ENCODE peak calls at places on chromosome 10, in nine cellular contexts. L is progenitor cell of endocrine pancreas; T is RWPE2; Y is breast epithelium; R is brain microvascular endothelial cell; G is stimulated activated CD4-positive, alpha-beta T cell treated with anti-CD3 and anti-CD28 coated beads, Interleukin-4, amount 100 ng/mL, for 48 hours; E is non-pigmented ciliary epithelial cell; K is cardiac fibroblast; Z is lower lobe of right lung. S is an unnamed sample.

GRCh38 chr10:5888843-5889623 is 660 bp downstream of the ANKRD16 start:
- DNase-seq in L (peak), T (no peak), Y (no peak), R (no peak), G (peak), E (no peak), K (no peak), Z (peak), S (peak)

GRCh38 chr10:43076876-43077420 is at the start of gene RET:
- DNase-seq in L (no peak), T (no peak), Y (no peak), R (no peak), G (no peak), E (no peak), K (no peak), Z (no peak), S (no peak)

GRCh38 chr10:67657775-67658174 is 38.2 kb downstream of the CTNNA3 start:
- DNase-seq in L (no peak), T (no peak), Y (no peak), R (no peak), G (no peak), E (no peak), K (no peak), Z (no peak), S (no peak)

GRCh38 chr10:16183989-16184643 is 252.7 kb upstream of the PTER start:
- DNase-seq in L (no peak), T (no peak), Y (no peak), R (no peak), G (no peak), E (no peak), K (no peak), Z (no peak), S (no peak)

GRCh38 chr10:101397140-101397539 is 43.2 kb downstream of the BTRC start:
- DNase-seq in L (no peak), T (no peak), Y (no peak), R (peak), G (no peak), E (peak), K (peak), Z (no peak), S (peak)

GRCh38 chr10:98087309-98087708 is 47.1 kb upstream of the R3HCC1L start:
- DNase-seq in L (no peak), T (no peak), Y (no peak), R (no peak), G (no peak), E (no peak), K (no peak), Z (no peak), S (no peak)

GRCh38 chr10:116278832-116279231 is 5.8 kb upstream of the GFRA1 start:
- DNase-seq in L (no peak), T (no peak), Y (no peak), R (no peak), G (no peak), E (peak), K (no peak), Z (no peak), S (no peak)

GRCh38 chr10:68550747-68551411 is 9.3 kb upstream of the TET1 start:
- DNase-seq in L (peak), T (no peak), Y (no peak), R (peak), G (peak), E (peak), K (peak), Z (no peak), S (peak)

GRCh38 chr10:31709028-31709427 is 219.6 kb downstream of the ARHGAP12 start:
- DNase-seq in L (no peak), T (no peak), Y (no peak), R (no peak), G (no peak), E (no peak), K (peak), Z (no peak), S (peak)

GRCh38 chr10:103706760-103707159 is 148.6 kb downstream of the SH3PXD2A start:
- DNase-seq in L (no peak), T (no peak), Y (no peak), R (no peak), G (no peak), E (no peak), K (no peak), Z (no peak), S (no peak)

GRCh38 chr10:24893127-24893526 is 59.3 kb downstream of the PRTFDC1 start:
- DNase-seq in L (no peak), T (no peak), Y (no peak), R (no peak), G (no peak), E (no peak), K (peak), Z (no peak), S (no peak)

GRCh38 chr10:15169555-15170407 is 1.3 kb upstream of the NMT2 start:
- DNase-seq in L (no peak), T (no peak), Y (no peak), R (no peak), G (peak), E (no peak), K (no peak), Z (no peak), S (no peak)